ENCODE peak calls at places on chromosomes 13 and 19, in six cellular contexts. F is A673, A is upper lobe of right lung, T is ovary, O is BE2C, Q is heart right ventricle. S is an unnamed sample.

GRCh38 chr19:16018106-16018755 is 58.1 kb upstream of the TPM4 start:
- DNase-seq in Q (no peak), O (no peak), T (no peak), A (peak; percentile 60), F (no peak), S (no peak)

GRCh38 chr13:39254606-39255005 is 216.3 kb downstream of the NHLRC3 start:
- DNase-seq in F (no peak), T (no peak), O (no peak), A (no peak), Q (no peak), S (no peak)

GRCh38 chr13:113532156-113532806 is 41.8 kb upstream of the DCUN1D2 start:
- DNase-seq in O (peak; percentile 41), Q (peak; percentile 45), F (peak; percentile 23), T (no peak), A (peak; percentile 43), S (no peak)

GRCh38 chr19:15166700-15167099 is 34.1 kb downstream of the NOTCH3 start:
- DNase-seq in T (no peak), Q (no peak), O (no peak), A (no peak), F (no peak), S (no peak)

GRCh38 chr19:29675650-29676186 is 10.5 kb downstream of the PLEKHF1 start:
- DNase-seq in O (no peak), Q (no peak), F (no peak), A (peak; percentile 46), T (no peak), S (no peak)

GRCh38 chr13:105961438-105961837 is 574.0 kb downstream of the EFNB2 start:
- DNase-seq in F (no peak), Q (no peak), T (no peak), A (no peak), O (no peak), S (no peak)

GRCh38 chr13:103168901-103169508 is 102.8 kb upstream of the SLC10A2 start:
- DNase-seq in O (no peak), Q (no peak), F (no peak), T (no peak), A (no peak), S (no peak)

GRCh38 chr13:42333613-42334328 is 61.8 kb downstream of the AKAP11 start:
- DNase-seq in F (peak; percentile 38), A (no peak), Q (no peak), O (no peak), T (no peak), S (no peak)

GRCh38 chr13:113369881-113370280 is 6.0 kb upstream of the GRTP1 start:
- DNase-seq in T (no peak), A (no peak), Q (no peak), O (no peak), F (no peak), S (no peak)

GRCh38 chr19:16076958-16077611 is 790 bp downstream of the TPM4 start:
- DNase-seq in F (peak; percentile 72), Q (peak; percentile 69), O (peak; percentile 58), T (peak; percentile 71), A (peak; percentile 85), S (no peak)

GRCh38 chr13:112851107-112852046 is 117.6 kb upstream of the MCF2L start:
- DNase-seq in T (no peak), F (no peak), A (no peak), Q (no peak), O (no peak), S (no peak)

GRCh38 chr19:13817615-13818371 is 22.6 kb downstream of the ZSWIM4 start:
- DNase-seq in O (no peak), T (no peak), Q (no peak), A (peak; percentile 91), F (no peak), S (no peak)

GRCh38 chr19:45139286-45140143 is 21.3 kb downstream of the NKPD1 start:
- DNase-seq in A (no peak), Q (no peak), O (no peak), F (no peak), T (no peak), S (no peak)

GRCh38 chr13:88294368-88294767 is 623.2 kb downstream of the SLITRK5 start:
- DNase-seq in O (no peak), Q (no peak), F (no peak), T (no peak), A (no peak), S (no peak)

GRCh38 chr13:40664100-40665060 is 2.1 kb downstream of the FOXO1 start:
- DNase-seq in Q (peak; percentile 87), O (peak; percentile 13), T (peak; percentile 60), A (peak; percentile 90), F (peak; percentile 36), S (no peak)

GRCh38 chr13:107827840-107828549 is 387.3 kb downstream of the LIG4 start:
- DNase-seq in A (no peak), Q (no peak), F (no peak), O (peak; percentile 78), T (no peak), S (no peak)

GRCh38 chr13:54196684-54197083 is 1168.1 kb downstream of the OLFM4 start:
- DNase-seq in O (no peak), T (no peak), A (no peak), Q (no peak), F (no peak), S (no peak)

GRCh38 chr19:54411033-54411432 is 4.2 kb upstream of the TTYH1 start:
- DNase-seq in Q (no peak), O (no peak), T (no peak), A (no peak), F (no peak), S (no peak)

GRCh38 chr13:20161275-20161950 is 561 bp upstream of the GJA3 start:
- DNase-seq in O (no peak), T (no peak), F (peak; percentile 50), A (no peak), Q (peak; percentile 50), S (no peak)

GRCh38 chr19:18002347-18002850 is 5.6 kb upstream of the ARRDC2 start:
- DNase-seq in Q (peak; percentile 43), A (peak; percentile 80), F (no peak), O (no peak), T (no peak), S (no peak)

GRCh38 chr19:54415208-54415900 is at the start of gene TTYH1:
- DNase-seq in Q (no peak), T (no peak), A (no peak), O (no peak), F (no peak), S (no peak)

GRCh38 chr19:30065680-30066606 is 123.9 kb downstream of the URI1 start:
- DNase-seq in F (no peak), O (no peak), T (no peak), A (no peak), Q (no peak), S (no peak)

GRCh38 chr13:26988059-26988769 is 183.4 kb downstream of the USP12 start:
- DNase-seq in F (no peak), Q (no peak), T (no peak), O (no peak), A (no peak), S (no peak)

GRCh38 chr13:29753593-29754485 is 96.6 kb downstream of the UBL3 start:
- DNase-seq in O (no peak), Q (no peak), T (no peak), A (no peak), F (no peak), S (no peak)

GRCh38 chr19:47601180-47601904 is 7.6 kb upstream of the BICRA start:
- DNase-seq in Q (no peak), T (no peak), O (no peak), F (no peak), A (no peak), S (no peak)

GRCh38 chr19:1884719-1885334 is 469 bp downstream of the ABHD17A start:
- DNase-seq in O (no peak), Q (no peak), T (no peak), F (no peak), A (no peak), S (no peak)

GRCh38 chr19:1882089-1882785 is 3.1 kb downstream of the ABHD17A start:
- DNase-seq in O (no peak), Q (no peak), A (no peak), T (no peak), F (no peak), S (no peak)

GRCh38 chr19:1882786-1883692 is 2.3 kb downstream of the ABHD17A start:
- DNase-seq in O (no peak), T (no peak), A (no peak), Q (no peak), F (no peak), S (no peak)

GRCh38 chr19:1884291-1884718 is 991 bp downstream of the ABHD17A start:
- DNase-seq in Q (no peak), O (no peak), F (no peak), A (no peak), T (no peak), S (no peak)

GRCh38 chr19:1883784-1884183 is 1.5 kb downstream of the ABHD17A start:
- DNase-seq in O (no peak), A (no peak), F (no peak), T (no peak), Q (no peak), S (no peak)
- H3K4me3 ChIP-seq in O (peak overlapping the region; percentile 89), A (peak overlapping the region; percentile 86), F (peak overlapping the region; percentile 94), T (peak overlapping the region; percentile 85), Q (peak overlapping the region; percentile 97), S (peak overlapping the region; percentile 53)

GRCh38 chr13:111532111-111532510 is 211.7 kb downstream of the TEX29 start:
- DNase-seq in Q (no peak), T (no peak), A (no peak), O (no peak), F (no peak), S (no peak)

GRCh38 chr13:111533900-111534645 is 213.6 kb downstream of the TEX29 start:
- DNase-seq in T (no peak), F (no peak), Q (no peak), O (no peak), A (no peak), S (no peak)

GRCh38 chr13:111537115-111537728 is 216.8 kb downstream of the TEX29 start:
- DNase-seq in T (no peak), A (no peak), F (no peak), O (no peak), Q (no peak), S (no peak)

GRCh38 chr13:111536239-111536638 is 215.8 kb downstream of the TEX29 start:
- DNase-seq in F (peak; percentile 14), O (no peak), T (no peak), A (no peak), Q (no peak), S (no peak)

GRCh38 chr13:111534646-111535461 is 214.4 kb downstream of the TEX29 start:
- DNase-seq in Q (no peak), F (no peak), A (no peak), T (no peak), O (no peak), S (no peak)
- TF ChIP-seq CTCF in Q (no peak), F (no peak), A (no peak), T (no peak), O (no peak), S (no peak)

DNA sequence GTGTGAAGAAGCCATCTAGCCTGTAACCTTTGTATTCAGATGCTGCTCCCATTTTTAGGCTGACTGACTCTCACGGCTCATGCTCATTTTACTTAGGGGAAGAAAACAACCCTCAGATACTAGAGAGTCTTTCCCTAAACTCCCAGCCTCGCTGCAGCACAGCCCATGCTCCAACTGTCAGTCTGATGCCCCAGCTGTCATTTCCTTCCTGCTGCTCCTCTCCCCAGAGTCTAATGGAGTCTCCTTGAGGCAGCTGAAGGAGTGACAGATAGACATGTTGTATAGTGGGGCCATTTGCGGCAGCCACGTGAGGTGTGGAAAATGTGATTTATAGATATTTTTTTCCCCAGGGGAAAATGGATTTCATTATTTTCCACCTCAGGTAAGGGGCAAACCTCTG is 59.2 kb upstream of the OLFM4 start:
- DNase-seq in O (no peak), T (no peak), F (peak; percentile 4), A (no peak), Q (no peak), S (no peak)
- H3K4me3 ChIP-seq in O (no peak overlapping the region), T (no peak overlapping the region), F (no peak overlapping the region), A (no peak overlapping the region), Q (no peak overlapping the region), S (no peak overlapping the region)

GRCh38 chr19:4199699-4200293 is 17.3 kb downstream of the ANKRD24 start:
- DNase-seq in A (no peak), O (no peak), Q (no peak), T (no peak), F (no peak), S (no peak)
- TF ChIP-seq CTCF in A (no peak), O (no peak), Q (no peak), T (no peak), F (no peak), S (no peak)